ENCODE peak calls at places on chromosome 9, in five cellular contexts. U, V, E, H and L are unnamed samples.
A peak's percentile ranks its signal among the peaks of the same experiment; 100 is the strongest.

GRCh38 chr9:91221332-91221731 is 140.4 kb downstream of the AUH start:
- DNase-seq in U (no peak), V (no peak), E (no peak), H (peak; percentile 36), L (no peak)

GRCh38 chr9:91419222-91420191 is 4.1 kb downstream of the NFIL3 start:
- DNase-seq in U (peak; percentile 46), V (peak; percentile 76), E (no peak), H (peak; percentile 94), L (no peak)

GRCh38 chr9:119852399-119852798 is 483.2 kb upstream of the BRINP1 start:
- DNase-seq in U (no peak), V (no peak), E (no peak), H (no peak), L (no peak)

GRCh38 chr9:96169901-96170300 is 132.1 kb downstream of the HSD17B3 start:
- DNase-seq in U (no peak), V (no peak), E (no peak), H (no peak), L (no peak)

GRCh38 chr9:86389648-86390047 is 35.4 kb upstream of the TUT7 start:
- DNase-seq in U (no peak), V (no peak), E (no peak), H (no peak), L (no peak)

GRCh38 chr9:127862075-127863011 is 7.9 kb upstream of the ENG start:
- DNase-seq in U (no peak), V (no peak), E (peak; percentile 58), H (peak; percentile 46), L (no peak)

GRCh38 chr9:95495529-95495928 is 21.2 kb downstream of the PTCH1 start:
- DNase-seq in U (no peak), V (no peak), E (no peak), H (no peak), L (no peak)

GRCh38 chr9:34545497-34545896 is 22.7 kb upstream of the ENHO start:
- DNase-seq in U (no peak), V (no peak), E (no peak), H (no peak), L (no peak)

GRCh38 chr9:125272697-125273096 is 11.1 kb downstream of the GAPVD1 start:
- DNase-seq in U (no peak), V (peak; percentile 5), E (no peak), H (no peak), L (no peak)

GRCh38 chr9:133604856-133605255 is 4.3 kb downstream of the FAM163B start:
- DNase-seq in U (no peak), V (no peak), E (no peak), H (no peak), L (no peak)

GRCh38 chr9:15512204-15512603 is 1.4 kb upstream of the PSIP1 start:
- DNase-seq in U (no peak), V (no peak), E (no peak), H (no peak), L (no peak)